ENCODE peak calls at places on chromosomes 6 and 20, in five cellular contexts. P, J, U, Y and H are unnamed samples.

GRCh38 chr20:4942336-4942735 is 59.0 kb downstream of the SLC23A2 start:
- DNase-seq in P (no peak), J (no peak), U (no peak), Y (no peak), H (no peak)

GRCh38 chr6:116229287-116229913 is 24.5 kb downstream of the TSPYL4 start:
- DNase-seq in P (peak), J (peak), U (peak), Y (peak), H (peak)

GRCh38 chr20:42714298-42715141 is 475.2 kb downstream of the PTPRT start:
- DNase-seq in P (no peak), J (no peak), U (no peak), Y (no peak), H (no peak)

GRCh38 chr6:47477497-47478232 is at the start of gene CD2AP:
- DNase-seq in P (peak), J (peak), U (peak), Y (peak), H (peak)

GRCh38 chr20:10110151-10110550 is 75.4 kb downstream of the ANKEF1 start:
- DNase-seq in P (no peak), J (no peak), U (no peak), Y (no peak), H (no peak)

GRCh38 chr6:110664933-110665332 is 150.3 kb downstream of the CDK19 start:
- DNase-seq in P (no peak), J (no peak), U (no peak), Y (no peak), H (no peak)

GRCh38 chr6:157304840-157305675 is 18.3 kb downstream of the TMEM242 start:
- DNase-seq in P (peak), J (no peak), U (no peak), Y (peak), H (peak)

GRCh38 chr6:3844097-3844463 is 5.1 kb upstream of the FAM50B start:
- DNase-seq in P (no peak), J (no peak), U (no peak), Y (no peak), H (no peak)

GRCh38 chr6:44933113-44933512 is 395.0 kb upstream of the RUNX2 start:
- DNase-seq in P (no peak), J (no peak), U (no peak), Y (no peak), H (no peak)

GRCh38 chr20:59359908-59360307 is 59.5 kb downstream of the EDN3 start:
- DNase-seq in P (no peak), J (no peak), U (no peak), Y (no peak), H (no peak)

GRCh38 chr6:56579155-56579851 is 63.4 kb downstream of the DST start:
- DNase-seq in P (no peak), J (no peak), U (no peak), Y (no peak), H (no peak)

GRCh38 chr6:90891338-90891715 is 304.5 kb upstream of the MAP3K7 start:
- DNase-seq in P (no peak), J (no peak), U (no peak), Y (no peak), H (no peak)

GRCh38 chr6:13526718-13527668 is 39.6 kb upstream of the GFOD1 start:
- DNase-seq in P (no peak), J (no peak), U (no peak), Y (peak), H (peak)

GRCh38 chr6:114690625-114691024 is 347.8 kb upstream of the HS3ST5 start:
- DNase-seq in P (no peak), J (peak), U (no peak), Y (no peak), H (no peak)

GRCh38 chr6:47698342-47698787 is at the start of gene ADGRF4:
- DNase-seq in P (no peak), J (peak), U (no peak), Y (no peak), H (peak)

GRCh38 chr6:12508553-12508952 is 208.0 kb upstream of the PHACTR1 start:
- DNase-seq in P (no peak), J (no peak), U (no peak), Y (no peak), H (no peak)

GRCh38 chr6:4280721-4281120 is 145.3 kb upstream of the ECI2 start:
- DNase-seq in P (no peak), J (no peak), U (no peak), Y (no peak), H (no peak)

GRCh38 chr6:20789162-20789561 is 254.9 kb downstream of the CDKAL1 start:
- DNase-seq in P (no peak), J (no peak), U (no peak), Y (no peak), H (no peak)

GRCh38 chr20:24007758-24008157 is 19.2 kb upstream of the GGTLC1 start:
- DNase-seq in P (no peak), J (no peak), U (no peak), Y (no peak), H (no peak)

DNA sequence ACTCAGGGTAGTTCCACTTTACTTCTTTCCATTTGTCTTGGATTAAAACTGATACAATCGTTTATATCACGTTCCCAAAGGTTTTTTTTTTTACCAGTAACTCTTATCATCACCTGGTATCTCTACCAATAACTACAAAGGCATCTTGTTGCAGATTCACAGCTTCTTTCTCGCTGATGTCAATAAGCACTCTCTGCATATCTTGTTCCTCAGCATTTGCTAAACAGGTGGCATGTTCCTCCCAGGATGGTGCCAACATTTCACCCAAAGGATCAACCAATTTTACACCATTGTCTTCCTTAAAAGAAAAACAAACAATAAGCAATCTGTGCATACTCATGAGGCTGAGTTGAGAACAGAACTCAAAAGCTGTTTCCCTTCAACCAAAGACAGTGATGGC is 4.6 kb downstream of the PGM3 start:
- DNase-seq in P (no peak), J (no peak), U (no peak), Y (no peak), H (no peak)
- TF ChIP-seq POLR2AphosphoS5 in P (no peak), J (no peak), U (no peak), Y (no peak), H (no peak)

DNA sequence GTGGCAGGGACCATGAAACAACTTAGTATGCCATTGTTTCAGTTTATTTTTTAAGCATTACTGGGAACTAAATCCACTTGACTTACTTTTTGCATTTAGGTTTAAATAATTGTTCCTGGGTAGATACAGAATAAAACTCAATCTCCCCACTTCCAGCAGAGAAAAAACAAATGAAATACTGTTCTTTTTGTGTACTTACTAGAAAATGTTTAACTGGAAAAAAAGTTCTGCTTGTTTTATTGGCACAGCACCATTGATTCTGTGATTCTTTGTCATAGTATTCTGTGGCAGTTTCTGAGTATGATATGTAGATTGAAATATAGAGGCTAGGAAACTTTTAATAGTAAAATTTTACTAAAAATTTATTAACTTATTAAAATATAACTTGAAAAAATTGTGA is 10.2 kb downstream of the ASXL1 start:
- DNase-seq in P (no peak), J (no peak), U (no peak), Y (no peak), H (no peak)
- H3K27ac ChIP-seq in P (peak), J (no peak), U (no peak), Y (no peak), H (no peak)

DNA sequence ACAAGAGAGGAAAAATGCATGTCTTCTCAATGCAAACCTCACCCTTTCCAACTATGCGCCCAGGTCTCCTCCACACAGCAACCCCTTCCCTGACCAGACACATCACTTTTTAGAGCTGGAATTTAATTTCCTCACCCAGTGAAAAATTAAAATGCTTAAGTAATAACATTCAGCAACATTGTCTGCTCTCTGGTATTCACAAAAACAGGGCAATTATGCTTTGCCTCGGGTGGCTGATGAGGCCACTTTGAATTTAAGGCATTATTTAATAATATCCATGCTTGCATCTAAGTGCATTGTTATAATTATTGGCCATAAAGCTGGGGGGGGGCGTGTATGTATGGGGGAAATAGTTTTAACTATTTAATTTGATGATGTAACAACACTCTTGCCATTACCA is 777.8 kb upstream of the NRSN1 start:
- DNase-seq in P (no peak), J (no peak), U (no peak), Y (no peak), H (no peak)
- TF ChIP-seq POLR2AphosphoS5 in P (no peak), J (no peak), U (no peak), Y (no peak), H (no peak)

DNA sequence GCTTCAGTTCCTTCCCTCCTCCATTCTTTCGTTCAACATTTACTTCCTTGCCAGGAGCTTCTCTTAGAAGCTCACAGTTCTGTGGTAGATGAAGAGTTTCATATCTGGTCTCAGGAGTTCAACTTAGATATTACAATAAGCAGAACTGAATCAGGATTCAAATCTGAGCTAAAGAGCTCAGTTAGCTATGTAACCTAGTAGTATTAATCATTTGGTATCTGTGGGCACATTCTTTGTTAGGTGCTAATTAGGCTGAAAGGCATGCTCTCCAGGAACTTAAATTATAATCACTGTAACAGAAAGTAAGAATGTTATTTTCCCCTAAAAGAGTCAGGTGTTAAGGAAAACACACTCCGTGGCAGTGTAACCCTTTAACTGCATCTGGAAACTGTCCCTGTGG is 8.4 kb downstream of the ZNF76 start:
- DNase-seq in P (no peak), J (no peak), U (no peak), Y (no peak), H (no peak)
- H3K27ac ChIP-seq in P (no peak), J (no peak), U (no peak), Y (no peak), H (no peak)

DNA sequence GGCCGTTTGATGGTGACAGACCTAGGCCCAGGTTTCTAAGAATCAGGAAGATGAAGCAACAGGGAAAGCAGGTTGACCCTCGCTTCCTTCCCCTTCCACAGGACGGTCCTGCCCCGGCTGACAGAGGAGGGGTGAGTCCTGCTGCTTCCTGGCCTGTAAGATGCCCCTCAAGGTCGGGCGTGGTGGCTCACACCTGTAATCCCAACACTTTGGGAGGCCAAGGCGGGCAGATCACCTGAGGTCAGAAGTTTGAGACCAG is 9.7 kb upstream of the BPI start:
- DNase-seq in P (no peak), J (no peak), U (no peak), Y (peak), H (no peak)
- TF ChIP-seq POLR2AphosphoS5 in P (no peak), J (no peak), U (no peak), Y (no peak), H (no peak)

GRCh38 chr20:45374101-45374467 is 4.0 kb downstream of the TP53TG5 start:
- DNase-seq in P (no peak), J (no peak), U (no peak), Y (no peak), H (no peak)
- H3K27ac ChIP-seq in P (peak), J (no peak), U (no peak), Y (peak), H (peak)

GRCh38 chr20:50380697-50381040 is 129.5 kb upstream of the PTPN1 start:
- DNase-seq in P (peak), J (peak), U (no peak), Y (no peak), H (peak)
- TF ChIP-seq POLR2AphosphoS5 in P (peak), J (no peak), U (no peak), Y (no peak), H (no peak)

GRCh38 chr6:112021911-112022310 is 32.0 kb upstream of the CCN6 start:
- DNase-seq in P (no peak), J (no peak), U (no peak), Y (no peak), H (no peak)
- H3K27ac ChIP-seq in P (no peak), J (no peak), U (no peak), Y (no peak), H (no peak)

GRCh38 chr6:131027326-131027725 is 35.7 kb downstream of the EPB41L2 start:
- DNase-seq in P (no peak), J (no peak), U (no peak), Y (no peak), H (no peak)
- TF ChIP-seq POLR2AphosphoS5 in P (no peak), J (no peak), U (no peak), Y (no peak), H (no peak)